ENCODE peak calls at places on chromosomes 3 and 15, in four cellular contexts. P is K562, C is HCT116, Z is HepG2. D is an unnamed sample.

GRCh38 chr3:59237121-59237520 is 187.3 kb upstream of the CFAP20DC start:
- DNase-seq in P (no peak), Z (no peak), C (no peak), D (no peak)

GRCh38 chr15:51908312-51908711 is 63.3 kb downstream of the LEO1 start:
- DNase-seq in Z (no peak), C (no peak), P (no peak), D (no peak)

GRCh38 chr3:103767635-103768034 is 1332.8 kb downstream of the ZPLD1 start:
- DNase-seq in Z (no peak), C (no peak), P (no peak), D (no peak)

GRCh38 chr15:51448592-51449494 is 107.4 kb downstream of the GLDN start:
- DNase-seq in P (no peak), C (no peak), Z (no peak), D (no peak)

GRCh38 chr15:37984368-37984767 is 49.9 kb downstream of the TMCO5A start:
- DNase-seq in C (no peak), Z (no peak), P (no peak), D (no peak)

GRCh38 chr3:196203833-196204232 is 7.4 kb downstream of the ZDHHC19 start:
- DNase-seq in P (no peak), C (no peak), Z (no peak), D (no peak)

GRCh38 chr3:140242818-140243276 is 307.9 kb downstream of the CLSTN2 start:
- DNase-seq in Z (no peak), P (no peak), C (no peak), D (no peak)

GRCh38 chr3:173945801-173946200 is 548.3 kb downstream of the NLGN1 start:
- DNase-seq in Z (no peak), P (no peak), C (no peak), D (no peak)

GRCh38 chr3:139934557-139935070 is 371 bp upstream of the CLSTN2 start:
- DNase-seq in Z (no peak), C (no peak), P (no peak), D (peak; percentile 89)

GRCh38 chr15:40545457-40545856 is 19.4 kb downstream of the CCDC32 start:
- DNase-seq in P (peak; percentile 31), C (no peak), Z (no peak), D (no peak)

GRCh38 chr3:50382271-50382670 is 22.9 kb upstream of the TMEM115 start:
- DNase-seq in P (no peak), C (no peak), Z (no peak), D (no peak)

GRCh38 chr3:183392166-183393034 is 36.0 kb downstream of the MCF2L2 start:
- DNase-seq in Z (no peak), P (no peak), C (no peak), D (no peak)

GRCh38 chr15:29223640-29224039 is 46.0 kb downstream of the NSMCE3 start:
- DNase-seq in C (no peak), Z (no peak), P (no peak), D (no peak)

GRCh38 chr3:135982922-135983581 is 17.5 kb downstream of the PPP2R3A start:
- DNase-seq in Z (no peak), P (no peak), C (no peak), D (no peak)

GRCh38 chr15:91535856-91536500 is 317.5 kb upstream of the SLCO3A1 start:
- DNase-seq in Z (no peak), P (no peak), C (no peak), D (no peak)

DNA sequence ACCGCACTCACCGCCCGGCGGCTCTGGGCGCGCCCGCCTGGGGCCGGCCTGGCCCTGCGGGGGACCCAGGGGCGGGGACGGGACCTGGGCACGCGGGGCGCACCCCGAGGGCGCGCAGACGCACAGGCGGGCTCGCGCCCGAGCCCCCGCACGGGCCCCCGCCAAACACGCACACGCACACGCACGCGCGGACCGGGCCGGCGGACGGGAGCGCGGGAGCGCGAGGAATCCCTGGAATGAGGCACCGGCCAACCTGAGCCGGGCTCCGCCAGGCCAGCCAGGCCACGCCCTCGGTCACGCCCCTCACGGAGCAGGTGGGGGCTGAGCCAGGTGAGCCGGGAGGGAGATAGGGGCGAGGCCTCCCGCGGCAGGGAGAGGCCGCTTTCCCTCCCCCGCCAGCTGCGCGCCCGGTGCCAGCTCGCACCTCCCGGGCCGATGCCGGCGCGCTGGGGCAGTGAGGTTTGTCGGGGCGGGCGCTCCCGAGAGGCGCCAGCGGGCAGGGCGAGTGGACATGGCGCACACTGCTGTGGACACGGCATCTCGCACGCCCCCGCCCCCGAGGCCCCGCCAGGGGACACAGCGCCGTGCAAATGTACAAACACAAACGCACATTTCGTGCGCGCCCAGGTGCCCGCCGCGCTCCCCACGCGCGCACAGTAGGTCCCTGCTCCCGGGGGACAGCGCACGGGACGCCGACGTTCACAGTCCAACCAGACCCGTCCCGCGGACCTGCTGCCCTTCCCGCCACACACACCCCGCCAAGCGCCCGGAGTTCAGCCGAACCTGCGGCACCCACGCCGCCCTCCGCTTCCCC is 75.9 kb upstream of the VGLL4 start:
- DNase-seq in Z (peak; percentile 73), C (peak; percentile 78), P (peak; percentile 77), D (peak; percentile 90)
- TF ChIP-seq POLR2AphosphoS5 in Z (no peak), C (peak; percentile 72), P (no peak), D (no peak)

GRCh38 chr3:188188911-188189310 is 35.0 kb downstream of the LPP start:
- DNase-seq in Z (no peak), P (no peak), C (no peak), D (no peak)
- TF ChIP-seq ELF1 in Z (no peak), P (no peak), C (no peak), D (no peak)

DNA sequence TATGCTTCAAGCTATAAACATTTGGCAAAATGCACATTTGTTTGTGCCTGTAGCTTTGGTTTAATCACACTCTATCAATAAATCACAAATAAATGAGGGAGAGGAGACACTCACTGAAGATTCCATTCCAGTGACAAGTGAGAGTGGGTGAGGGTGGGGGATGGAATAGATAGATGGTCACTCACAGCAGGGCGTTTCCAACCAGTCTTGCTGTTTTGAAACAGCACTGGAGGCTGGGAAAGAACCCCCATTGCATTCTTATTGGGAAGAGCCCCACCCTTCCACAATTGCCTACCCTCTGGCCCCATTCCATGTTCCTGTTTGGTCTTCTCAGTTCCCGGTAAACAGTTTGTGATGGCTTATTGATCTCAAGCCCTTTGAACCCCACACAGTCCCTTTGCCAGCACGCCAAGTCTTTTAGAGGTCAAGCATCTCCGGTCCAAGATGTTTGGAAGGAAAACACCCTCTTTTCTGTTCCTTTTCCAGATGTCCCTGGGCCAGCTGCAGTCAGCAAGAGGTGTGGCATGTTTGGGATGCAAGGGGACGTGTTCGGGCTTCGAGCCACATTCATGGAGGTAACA is 30.7 kb downstream of the LMCD1 start:
- DNase-seq in C (no peak), Z (no peak), P (no peak), D (no peak)
- TF ChIP-seq POLR2AphosphoS5 in C (no peak), Z (no peak), P (no peak), D (no peak)

GRCh38 chr15:60005352-60006202 is 1.5 kb downstream of the FOXB1 start:
- DNase-seq in Z (no peak), C (no peak), P (no peak), D (peak; percentile 32)
- TF ChIP-seq ELF1 in Z (no peak), C (no peak), P (no peak), D (no peak)